ENCODE peak calls at places on chromosome 21, in six cellular contexts. D, R, J, L, V and G are unnamed samples.

GRCh38 chr21:29523646-29524045 is 224.9 kb downstream of the BACH1 start:
- DNase-seq in R (no peak), L (no peak), D (no peak), V (no peak), J (peak), G (no peak)

GRCh38 chr21:41786521-41786987 is 19.7 kb upstream of the RIPK4 start:
- DNase-seq in J (no peak), V (no peak), R (no peak), D (no peak), L (no peak), G (no peak)

GRCh38 chr21:16302851-16303282 is 573.1 kb downstream of the USP25 start:
- DNase-seq in L (no peak), R (no peak), D (peak), V (no peak), J (peak), G (no peak)

GRCh38 chr21:36968414-36968813 is 1.9 kb upstream of the HLCS start:
- DNase-seq in J (no peak), V (no peak), D (no peak), R (no peak), L (no peak), G (no peak)

GRCh38 chr21:38379171-38379570 is 119.1 kb downstream of the ERG start:
- DNase-seq in D (no peak), J (no peak), L (no peak), R (no peak), V (no peak), G (no peak)

GRCh38 chr21:45440736-45441350 is 35.9 kb downstream of the COL18A1 start:
- DNase-seq in L (no peak), J (no peak), V (no peak), D (no peak), R (no peak), G (no peak)

GRCh38 chr21:27246741-27247140 is 279.9 kb upstream of the ADAMTS5 start:
- DNase-seq in J (no peak), V (no peak), L (no peak), R (no peak), D (no peak), G (no peak)

GRCh38 chr21:28138272-28138671 is 854.4 kb downstream of the LTN1 start:
- DNase-seq in D (no peak), V (no peak), J (no peak), R (no peak), L (no peak), G (no peak)

GRCh38 chr21:31752352-31752751 is 20.4 kb upstream of the SCAF4 start:
- DNase-seq in D (no peak), L (no peak), R (no peak), V (no peak), J (peak), G (no peak)

GRCh38 chr21:32844653-32845443 is 73.3 kb upstream of the PAXBP1 start:
- DNase-seq in R (peak), D (no peak), L (no peak), V (no peak), J (peak), G (no peak)

GRCh38 chr21:38228115-38228514 is 28.7 kb upstream of the KCNJ15 start:
- DNase-seq in V (no peak), L (no peak), D (no peak), J (no peak), R (no peak), G (peak)

GRCh38 chr21:35852820-35853219 is 207.5 kb downstream of the SETD4 start:
- DNase-seq in D (no peak), V (no peak), J (peak), R (no peak), L (no peak), G (no peak)

GRCh38 chr21:45029968-45030636 is 44.3 kb upstream of the ADARB1 start:
- DNase-seq in V (no peak), L (no peak), R (no peak), D (no peak), J (no peak), G (peak)

GRCh38 chr21:44497641-44498243 is 42.3 kb downstream of the KRTAP10-1 start:
- DNase-seq in L (no peak), R (no peak), V (no peak), D (no peak), J (peak), G (peak)

GRCh38 chr21:31922881-31923280 is 50.1 kb downstream of the HUNK start:
- DNase-seq in V (no peak), J (no peak), D (no peak), R (no peak), L (no peak), G (no peak)

GRCh38 chr21:35046223-35046690 is 2.8 kb downstream of the RUNX1 start:
- DNase-seq in J (no peak), V (no peak), R (no peak), D (no peak), L (no peak), G (no peak)